ENCODE peak calls at places on chromosomes 5 and 9, in six cellular contexts. M is HCT116, Y is K562, Z is HepG2, F is GM12878, U is H1. S is an unnamed sample.

GRCh38 chr5:88707216-88707965 is 175.6 kb downstream of the MEF2C start:
- DNase-seq in M (no peak), Y (no peak), Z (no peak), F (no peak), U (no peak), S (no peak)

GRCh38 chr9:124694394-124695279 is 76.5 kb downstream of the NR6A1 start:
- DNase-seq in M (no peak), Y (no peak), Z (peak), F (no peak), U (no peak), S (no peak)

GRCh38 chr9:108297025-108297424 is 558.8 kb downstream of the ACTL7B start:
- DNase-seq in M (no peak), Y (no peak), Z (no peak), F (no peak), U (no peak), S (no peak)

GRCh38 chr9:89448381-89448780 is 49.5 kb downstream of the SEMA4D start:
- DNase-seq in M (no peak), Y (no peak), Z (no peak), F (no peak), U (no peak), S (no peak)

GRCh38 chr9:119500072-119500771 is 131.0 kb upstream of the BRINP1 start:
- DNase-seq in M (no peak), Y (no peak), Z (no peak), F (no peak), U (no peak), S (no peak)

GRCh38 chr5:175478384-175479124 is at the start of gene SFXN1:
- DNase-seq in M (peak), Y (peak), Z (peak), F (no peak), U (peak), S (no peak)

GRCh38 chr9:93960221-93960970 is 5.2 kb upstream of the BARX1 start:
- DNase-seq in M (no peak), Y (no peak), Z (no peak), F (no peak), U (peak), S (no peak)

GRCh38 chr5:21701317-21701716 is 1151.8 kb downstream of the CDH12 start:
- DNase-seq in M (no peak), Y (no peak), Z (no peak), F (peak), U (no peak), S (no peak)

GRCh38 chr9:127496974-127497373 is 45.7 kb downstream of the LRSAM1 start:
- DNase-seq in M (no peak), Y (no peak), Z (no peak), F (no peak), U (no peak), S (no peak)

GRCh38 chr5:111967463-111967862 is 210.5 kb upstream of the NREP start:
- DNase-seq in M (no peak), Y (no peak), Z (no peak), F (no peak), U (no peak), S (no peak)

GRCh38 chr5:113204525-113205161 is 228.0 kb downstream of the DCP2 start:
- DNase-seq in M (no peak), Y (no peak), Z (peak), F (no peak), U (no peak), S (no peak)

GRCh38 chr5:120614512-120614911 is 150.4 kb downstream of the PRR16 start:
- DNase-seq in M (no peak), Y (no peak), Z (no peak), F (no peak), U (no peak), S (no peak)

GRCh38 chr5:74199436-74200210 is 440.9 kb downstream of the ENC1 start:
- DNase-seq in M (no peak), Y (no peak), Z (no peak), F (no peak), U (no peak), S (no peak)

GRCh38 chr9:105539452-105539851 is 18.5 kb upstream of the FKTN start:
- DNase-seq in M (no peak), Y (peak), Z (no peak), F (no peak), U (no peak), S (no peak)

GRCh38 chr5:14708551-14708950 is 44.0 kb downstream of the OTULIN start:
- DNase-seq in M (no peak), Y (no peak), Z (no peak), F (no peak), U (no peak), S (no peak)

GRCh38 chr5:127192836-127193341 is 97.7 kb upstream of the MEGF10 start:
- DNase-seq in M (no peak), Y (no peak), Z (no peak), F (no peak), U (no peak), S (no peak)

GRCh38 chr5:68027519-68027918 is 188.0 kb upstream of the PIK3R1 start:
- DNase-seq in M (no peak), Y (no peak), Z (no peak), F (no peak), U (no peak), S (no peak)

GRCh38 chr5:171581756-171582155 is 162.3 kb downstream of the FGF18 start:
- DNase-seq in M (no peak), Y (no peak), Z (no peak), F (no peak), U (no peak), S (no peak)

GRCh38 chr5:176543428-176544182 is 5.5 kb upstream of the CDHR2 start:
- DNase-seq in M (no peak), Y (peak), Z (no peak), F (no peak), U (peak), S (no peak)

GRCh38 chr9:89525673-89526374 is 27.9 kb upstream of the SEMA4D start:
- DNase-seq in M (no peak), Y (no peak), Z (no peak), F (no peak), U (no peak), S (no peak)

GRCh38 chr5:139470821-139471300 is at the start of gene SMIM33:
- DNase-seq in M (no peak), Y (no peak), Z (no peak), F (no peak), U (no peak), S (no peak)

GRCh38 chr9:126459965-126460843 is 133.6 kb downstream of the MVB12B start:
- DNase-seq in M (no peak), Y (no peak), Z (no peak), F (no peak), U (no peak), S (no peak)

GRCh38 chr9:131776036-131776435 is 36.2 kb upstream of the RAPGEF1 start:
- DNase-seq in M (no peak), Y (no peak), Z (no peak), F (no peak), U (no peak), S (no peak)

GRCh38 chr5:115773010-115773580 is 43.4 kb downstream of the CDO1 start:
- DNase-seq in M (no peak), Y (no peak), Z (no peak), F (no peak), U (no peak), S (no peak)

GRCh38 chr9:113621309-113621791 is 157.8 kb downstream of the RGS3 start:
- DNase-seq in M (no peak), Y (no peak), Z (no peak), F (no peak), U (peak), S (no peak)

GRCh38 chr5:134586866-134587524 is 45.6 kb downstream of the SAR1B start:
- DNase-seq in M (peak), Y (peak), Z (peak), F (peak), U (peak), S (no peak)

GRCh38 chr9:82410306-82410705 is 421.7 kb downstream of the SPATA31D1 start:
- DNase-seq in M (no peak), Y (no peak), Z (no peak), F (peak), U (no peak), S (no peak)

GRCh38 chr9:134328841-134329575 is 2.8 kb downstream of the RXRA start:
- DNase-seq in M (no peak), Y (no peak), Z (peak), F (no peak), U (no peak), S (no peak)

GRCh38 chr5:140262221-140262620 is 40.7 kb downstream of the PFDN1 start:
- DNase-seq in M (no peak), Y (no peak), Z (no peak), F (no peak), U (no peak), S (no peak)

GRCh38 chr5:2298746-2299145 is 416.0 kb upstream of the IRX4 start:
- DNase-seq in M (no peak), Y (no peak), Z (no peak), F (no peak), U (no peak), S (no peak)

GRCh38 chr5:134738963-134739661 is 764 bp downstream of the CAMLG start:
- DNase-seq in M (peak), Y (peak), Z (peak), F (no peak), U (peak), S (peak)

GRCh38 chr9:91761362-91761761 is 188.7 kb downstream of the ROR2 start:
- DNase-seq in M (no peak), Y (no peak), Z (no peak), F (no peak), U (no peak), S (no peak)

GRCh38 chr5:1321576-1321975 is 23.3 kb downstream of the CLPTM1L start:
- DNase-seq in M (no peak), Y (no peak), Z (no peak), F (no peak), U (no peak), S (no peak)

GRCh38 chr9:124306098-124306735 is 48.5 kb downstream of the NEK6 start:
- DNase-seq in M (peak), Y (no peak), Z (no peak), F (no peak), U (no peak), S (peak)

GRCh38 chr5:56426658-56427057 is 193.5 kb upstream of the ANKRD55 start:
- DNase-seq in M (no peak), Y (no peak), Z (no peak), F (no peak), U (no peak), S (no peak)

GRCh38 chr5:132830436-132831094 is at the start of gene SHROOM1:
- DNase-seq in M (peak), Y (peak), Z (peak), F (no peak), U (peak), S (no peak)
- TF ChIP-seq SIN3A in M (peak), Y (peak), Z (no peak), F (no peak), U (no peak), S (peak)

GRCh38 chr5:145847499-145848497 is 12.7 kb upstream of the PRELID2 start:
- DNase-seq in M (peak), Y (peak), Z (no peak), F (no peak), U (no peak), S (no peak)
- TF ChIP-seq SIN3A in M (no peak), Y (no peak), Z (no peak), F (no peak), U (no peak), S (no peak)

GRCh38 chr5:168697034-168697720 is 118.0 kb upstream of the PANK3 start:
- DNase-seq in M (no peak), Y (no peak), Z (no peak), F (no peak), U (no peak), S (no peak)
- TF ChIP-seq SIN3A in M (no peak), Y (no peak), Z (no peak), F (no peak), U (no peak), S (no peak)

GRCh38 chr9:72041369-72041768 is 19.0 kb downstream of the C9orf57 start:
- DNase-seq in M (no peak), Y (no peak), Z (no peak), F (no peak), U (no peak), S (no peak)
- TF ChIP-seq SIN3A in M (no peak), Y (no peak), Z (no peak), F (no peak), U (no peak), S (no peak)

GRCh38 chr9:120856700-120857099 is 14.0 kb upstream of the PSMD5 start:
- DNase-seq in M (no peak), Y (no peak), Z (no peak), F (no peak), U (no peak), S (no peak)
- TF ChIP-seq SIN3A in M (no peak), Y (no peak), Z (no peak), F (no peak), U (no peak), S (no peak)

DNA sequence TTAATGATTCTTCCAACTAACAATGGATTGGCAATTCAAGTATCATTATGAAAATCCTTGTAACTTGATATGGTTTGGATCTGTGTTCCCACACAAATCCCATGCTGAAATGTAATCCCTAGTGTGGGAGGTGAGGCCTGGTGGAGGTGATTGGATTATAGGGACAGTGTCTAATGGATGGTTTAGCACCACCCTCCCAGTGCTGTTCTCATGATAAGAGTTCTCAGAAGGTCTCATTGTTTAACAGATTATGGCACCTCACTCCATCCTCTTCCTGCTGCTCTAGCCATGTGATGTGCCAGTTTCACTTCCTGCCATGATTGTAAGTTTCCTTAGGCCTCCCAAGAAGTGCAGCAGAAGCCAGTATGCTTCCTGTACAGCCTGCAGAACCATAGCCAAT is 1116.2 kb upstream of the EDIL3 start:
- DNase-seq in M (no peak), Y (no peak), Z (no peak), F (no peak), U (no peak), S (no peak)
- TF ChIP-seq SIN3A in M (no peak), Y (no peak), Z (no peak), F (no peak), U (no peak), S (no peak)

GRCh38 chr9:22990349-22990748 is 543.7 kb downstream of the DMRTA1 start:
- DNase-seq in M (no peak), Y (no peak), Z (no peak), F (no peak), U (no peak), S (no peak)
- TF ChIP-seq SIN3A in M (no peak), Y (no peak), Z (no peak), F (no peak), U (no peak), S (no peak)

GRCh38 chr9:72786948-72787347 is 165.9 kb downstream of the ALDH1A1 start:
- DNase-seq in M (no peak), Y (no peak), Z (no peak), F (no peak), U (no peak), S (no peak)

GRCh38 chr9:72788966-72789365 is 163.9 kb downstream of the ALDH1A1 start:
- DNase-seq in M (no peak), Y (no peak), Z (no peak), F (no peak), U (no peak), S (no peak)

GRCh38 chr9:72789915-72790314 is 162.9 kb downstream of the ALDH1A1 start:
- DNase-seq in M (no peak), Y (no peak), Z (no peak), F (no peak), U (no peak), S (no peak)

GRCh38 chr9:72790934-72791333 is 161.9 kb downstream of the ALDH1A1 start:
- DNase-seq in M (no peak), Y (no peak), Z (no peak), F (no peak), U (no peak), S (no peak)

DNA sequence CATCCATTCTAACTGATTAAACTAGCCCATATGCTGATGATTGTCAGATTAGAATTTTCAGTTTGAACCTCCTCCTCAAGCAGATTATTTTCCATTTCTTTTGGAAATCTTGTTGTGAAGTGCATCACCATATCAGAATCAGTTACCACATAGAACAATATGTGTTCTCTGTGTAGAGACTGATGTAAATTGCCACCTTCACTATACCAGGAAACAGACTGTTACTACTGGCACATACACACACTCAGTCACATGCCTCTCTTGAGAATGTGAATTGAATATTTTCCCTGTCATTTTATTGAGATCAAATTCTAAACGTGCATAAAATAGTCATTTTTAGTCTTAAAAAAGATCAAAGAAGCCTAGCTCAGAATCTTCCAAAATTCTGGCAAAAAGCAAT is 161.4 kb downstream of the ALDH1A1 start:
- DNase-seq in M (no peak), Y (no peak), Z (no peak), F (no peak), U (no peak), S (no peak)
- TF ChIP-seq SIN3A in M (no peak), Y (no peak), Z (no peak), F (no peak), U (no peak), S (no peak)

GRCh38 chr5:33936381-33937016 is at the start of gene RXFP3:
- DNase-seq in M (no peak), Y (no peak), Z (no peak), F (no peak), U (peak), S (no peak)

GRCh38 chr5:33937700-33938506 is 1.7 kb downstream of the RXFP3 start:
- DNase-seq in M (no peak), Y (no peak), Z (no peak), F (no peak), U (no peak), S (no peak)

GRCh38 chr5:33938507-33938796 is 2.3 kb downstream of the RXFP3 start:
- DNase-seq in M (no peak), Y (no peak), Z (no peak), F (no peak), U (no peak), S (no peak)

GRCh38 chr5:33936004-33936380 is 194 bp upstream of the RXFP3 start:
- DNase-seq in M (no peak), Y (peak), Z (no peak), F (no peak), U (peak), S (no peak)

DNA sequence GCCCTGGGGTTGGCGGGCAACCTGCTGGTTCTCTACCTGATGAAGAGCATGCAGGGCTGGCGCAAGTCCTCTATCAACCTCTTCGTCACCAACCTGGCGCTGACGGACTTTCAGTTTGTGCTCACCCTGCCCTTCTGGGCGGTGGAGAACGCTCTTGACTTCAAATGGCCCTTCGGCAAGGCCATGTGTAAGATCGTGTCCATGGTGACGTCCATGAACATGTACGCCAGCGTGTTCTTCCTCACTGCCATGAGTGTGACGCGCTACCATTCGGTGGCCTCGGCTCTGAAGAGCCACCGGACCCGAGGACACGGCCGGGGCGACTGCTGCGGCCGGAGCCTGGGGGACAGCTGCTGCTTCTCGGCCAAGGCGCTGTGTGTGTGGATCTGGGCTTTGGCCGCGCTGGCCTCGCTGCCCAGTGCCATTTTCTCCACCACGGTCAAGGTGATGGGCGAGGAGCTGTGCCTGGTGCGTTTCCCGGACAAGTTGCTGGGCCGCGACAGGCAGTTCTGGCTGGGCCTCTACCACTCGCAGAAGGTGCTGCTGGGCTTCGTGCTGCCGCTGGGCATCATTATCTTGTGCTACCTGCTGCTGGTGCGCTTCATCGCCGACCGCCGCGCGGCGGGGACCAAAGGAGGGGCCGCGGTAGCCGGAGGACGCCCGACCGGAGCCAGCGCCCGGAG is 972 bp downstream of the RXFP3 start:
- DNase-seq in M (no peak), Y (no peak), Z (no peak), F (no peak), U (no peak), S (no peak)
- TF ChIP-seq SIN3A in M (no peak), Y (no peak), Z (no peak), F (no peak), U (no peak), S (no peak)

DNA sequence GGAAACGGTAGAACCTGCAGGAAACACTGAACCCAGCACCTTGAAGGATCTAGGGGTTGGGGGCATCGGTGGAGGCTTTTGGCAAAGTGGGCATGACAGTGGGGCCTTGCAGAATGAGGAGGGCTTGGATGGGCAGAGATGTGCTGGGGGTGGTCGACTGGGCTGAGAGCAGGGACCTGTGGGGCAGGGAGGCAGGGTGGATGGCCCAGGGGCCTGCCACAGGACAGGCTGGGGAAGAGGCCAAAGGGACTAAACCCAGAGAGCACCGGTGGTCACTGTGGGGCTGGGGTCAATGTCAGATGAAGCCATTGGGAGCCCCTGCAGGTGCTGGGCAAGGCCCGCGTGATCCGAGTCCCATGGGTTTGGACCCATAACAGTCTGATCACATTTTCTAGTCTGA is 175.3 kb downstream of the DAB2IP start:
- DNase-seq in M (no peak), Y (no peak), Z (no peak), F (no peak), U (peak), S (no peak)
- TF ChIP-seq SIN3A in M (no peak), Y (no peak), Z (no peak), F (no peak), U (no peak), S (no peak)

S was measured in Panc1.